ENCODE peak calls at places on chromosomes 3 and 15, in nine cellular contexts. One of them, this sample, is unnamed. For H3K4me1, the result is how much of the 10 kb centered on the place peaks cover.

GRCh38 chr3:60948488-60948887 is 302.8 kb downstream of the FHIT start:
- DNase-seq in CD8-positive, alpha-beta memory T cell: no peak
- DNase-seq in A549: no peak
- DNase-seq in Peyer's patch: no peak
- DNase-seq in IMR-90: no peak
- DNase-seq in right lobe of liver: no peak
- DNase-seq in A673: no peak
- DNase-seq in left ventricle myocardium inferior: no peak
- DNase-seq in fibroblast of lung: peak
- DNase-seq in this sample: no peak

GRCh38 chr3:48047841-48048456 is 31.7 kb upstream of the MAP4 start:
- DNase-seq in left ventricle myocardium inferior: no peak
- DNase-seq in right lobe of liver: no peak
- DNase-seq in A549: no peak
- DNase-seq in A673: no peak
- DNase-seq in CD8-positive, alpha-beta memory T cell: no peak
- DNase-seq in Peyer's patch: no peak
- DNase-seq in IMR-90: peak
- DNase-seq in fibroblast of lung: peak
- DNase-seq in this sample: no peak

GRCh38 chr3:189233225-189233858 is 61.6 kb downstream of the TPRG1 start:
- DNase-seq in CD8-positive, alpha-beta memory T cell: peak
- DNase-seq in Peyer's patch: peak
- DNase-seq in fibroblast of lung: peak
- DNase-seq in right lobe of liver: peak
- DNase-seq in left ventricle myocardium inferior: peak
- DNase-seq in A549: peak
- DNase-seq in IMR-90: peak
- DNase-seq in A673: peak
- DNase-seq in this sample: peak

GRCh38 chr15:77617507-77618285 is 15.0 kb downstream of the LINGO1 start:
- DNase-seq in fibroblast of lung: no peak
- DNase-seq in CD8-positive, alpha-beta memory T cell: no peak
- DNase-seq in right lobe of liver: no peak
- DNase-seq in A549: peak
- DNase-seq in Peyer's patch: no peak
- DNase-seq in A673: peak
- DNase-seq in IMR-90: no peak
- DNase-seq in left ventricle myocardium inferior: no peak
- DNase-seq in this sample: no peak

GRCh38 chr3:169147246-169148008 is 516.1 kb downstream of the MECOM start:
- DNase-seq in left ventricle myocardium inferior: peak
- DNase-seq in A549: peak
- DNase-seq in CD8-positive, alpha-beta memory T cell: no peak
- DNase-seq in Peyer's patch: peak
- DNase-seq in fibroblast of lung: peak
- DNase-seq in right lobe of liver: peak
- DNase-seq in A673: peak
- DNase-seq in IMR-90: peak
- DNase-seq in this sample: no peak

GRCh38 chr3:194296448-194296831 is 54.7 kb downstream of the CPN2 start:
- DNase-seq in A549: peak
- DNase-seq in right lobe of liver: no peak
- DNase-seq in CD8-positive, alpha-beta memory T cell: no peak
- DNase-seq in Peyer's patch: no peak
- DNase-seq in fibroblast of lung: peak
- DNase-seq in IMR-90: peak
- DNase-seq in left ventricle myocardium inferior: no peak
- DNase-seq in A673: peak
- DNase-seq in this sample: no peak

GRCh38 chr15:72532991-72533601 is 59.0 kb downstream of the ARIH1 start:
- DNase-seq in A549: peak
- DNase-seq in fibroblast of lung: no peak
- DNase-seq in left ventricle myocardium inferior: no peak
- DNase-seq in CD8-positive, alpha-beta memory T cell: peak
- DNase-seq in IMR-90: no peak
- DNase-seq in Peyer's patch: no peak
- DNase-seq in A673: no peak
- DNase-seq in right lobe of liver: no peak
- DNase-seq in this sample: no peak

GRCh38 chr15:25668236-25668635 is 194.9 kb downstream of the ATP10A start:
- DNase-seq in Peyer's patch: no peak
- DNase-seq in A549: no peak
- DNase-seq in IMR-90: no peak
- DNase-seq in right lobe of liver: no peak
- DNase-seq in A673: no peak
- DNase-seq in left ventricle myocardium inferior: no peak
- DNase-seq in fibroblast of lung: no peak
- DNase-seq in CD8-positive, alpha-beta memory T cell: no peak
- DNase-seq in this sample: no peak

GRCh38 chr15:63436872-63437375 is 55.3 kb upstream of the CA12 start:
- DNase-seq in left ventricle myocardium inferior: peak
- DNase-seq in IMR-90: peak
- DNase-seq in right lobe of liver: peak
- DNase-seq in A673: peak
- DNase-seq in A549: peak
- DNase-seq in Peyer's patch: peak
- DNase-seq in fibroblast of lung: peak
- DNase-seq in CD8-positive, alpha-beta memory T cell: peak
- DNase-seq in this sample: peak

GRCh38 chr3:14305321-14305720 is 97.1 kb upstream of the SLC6A6 start:
- DNase-seq in Peyer's patch: no peak
- DNase-seq in A673: no peak
- DNase-seq in left ventricle myocardium inferior: no peak
- DNase-seq in A549: no peak
- DNase-seq in right lobe of liver: no peak
- DNase-seq in IMR-90: no peak
- DNase-seq in fibroblast of lung: no peak
- DNase-seq in CD8-positive, alpha-beta memory T cell: no peak
- DNase-seq in this sample: no peak

GRCh38 chr15:84552896-84553295 is 47.9 kb upstream of the ZSCAN2 start:
- DNase-seq in right lobe of liver: no peak
- DNase-seq in IMR-90: peak
- DNase-seq in fibroblast of lung: peak
- DNase-seq in CD8-positive, alpha-beta memory T cell: no peak
- DNase-seq in A549: no peak
- DNase-seq in Peyer's patch: no peak
- DNase-seq in left ventricle myocardium inferior: no peak
- DNase-seq in A673: no peak
- DNase-seq in this sample: no peak

GRCh38 chr3:69763458-69763857 is 24.2 kb downstream of the MITF start:
- DNase-seq in left ventricle myocardium inferior: no peak
- DNase-seq in fibroblast of lung: no peak
- DNase-seq in A549: no peak
- DNase-seq in A673: no peak
- DNase-seq in Peyer's patch: no peak
- DNase-seq in IMR-90: no peak
- DNase-seq in CD8-positive, alpha-beta memory T cell: no peak
- DNase-seq in right lobe of liver: no peak
- DNase-seq in this sample: no peak
- H3K4me1 ChIP-seq in left ventricle myocardium inferior: half or more
- H3K4me1 ChIP-seq in fibroblast of lung: under half
- H3K4me1 ChIP-seq in A549: half or more
- H3K4me1 ChIP-seq in A673: under half
- H3K4me1 ChIP-seq in Peyer's patch: under half
- H3K4me1 ChIP-seq in IMR-90: under half
- H3K4me1 ChIP-seq in CD8-positive, alpha-beta memory T cell: under half
- H3K4me1 ChIP-seq in right lobe of liver: under half
- H3K4me1 ChIP-seq in this sample: under half

GRCh38 chr3:119778811-119779210 is 3.1 kb upstream of the NR1I2 start:
- DNase-seq in fibroblast of lung: no peak
- DNase-seq in left ventricle myocardium inferior: no peak
- DNase-seq in A673: peak
- DNase-seq in CD8-positive, alpha-beta memory T cell: no peak
- DNase-seq in right lobe of liver: no peak
- DNase-seq in IMR-90: no peak
- DNase-seq in A549: no peak
- DNase-seq in Peyer's patch: no peak
- DNase-seq in this sample: no peak

GRCh38 chr3:119769394-119770149 is 12.3 kb upstream of the NR1I2 start:
- DNase-seq in CD8-positive, alpha-beta memory T cell: no peak
- DNase-seq in left ventricle myocardium inferior: no peak
- DNase-seq in A673: no peak
- DNase-seq in A549: no peak
- DNase-seq in IMR-90: peak
- DNase-seq in fibroblast of lung: peak
- DNase-seq in Peyer's patch: peak
- DNase-seq in right lobe of liver: no peak
- DNase-seq in this sample: no peak

GRCh38 chr3:119776304-119776703 is 5.6 kb upstream of the NR1I2 start:
- DNase-seq in A673: no peak
- DNase-seq in IMR-90: no peak
- DNase-seq in right lobe of liver: no peak
- DNase-seq in A549: no peak
- DNase-seq in CD8-positive, alpha-beta memory T cell: no peak
- DNase-seq in left ventricle myocardium inferior: no peak
- DNase-seq in Peyer's patch: no peak
- DNase-seq in fibroblast of lung: no peak
- DNase-seq in this sample: no peak

GRCh38 chr3:119778176-119778575 is 3.7 kb upstream of the NR1I2 start:
- DNase-seq in CD8-positive, alpha-beta memory T cell: no peak
- DNase-seq in Peyer's patch: no peak
- DNase-seq in right lobe of liver: no peak
- DNase-seq in A673: no peak
- DNase-seq in left ventricle myocardium inferior: no peak
- DNase-seq in fibroblast of lung: no peak
- DNase-seq in A549: no peak
- DNase-seq in IMR-90: no peak
- DNase-seq in this sample: no peak

DNA sequence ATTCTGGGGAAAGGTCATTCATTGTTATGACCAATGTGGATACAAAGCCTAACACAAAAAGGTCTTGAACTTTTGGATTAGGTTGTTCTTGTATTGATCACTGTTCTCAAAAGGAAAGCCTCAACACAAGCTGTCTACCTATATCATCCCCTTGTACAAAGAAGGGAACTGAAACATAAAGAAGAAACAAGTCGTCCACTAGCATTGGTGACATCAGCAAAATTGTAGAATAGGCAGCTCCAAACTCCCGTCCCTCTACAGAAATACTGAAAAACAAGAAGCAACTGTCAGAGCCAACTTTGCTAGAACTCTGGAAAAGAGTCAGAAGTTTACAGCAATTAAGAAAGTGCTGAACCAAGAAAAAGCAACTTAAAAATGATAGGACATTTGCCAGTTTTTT is 7.5 kb upstream of the NR1I2 start:
- DNase-seq in A549: no peak
- DNase-seq in right lobe of liver: no peak
- DNase-seq in left ventricle myocardium inferior: no peak
- DNase-seq in fibroblast of lung: no peak
- DNase-seq in IMR-90: no peak
- DNase-seq in CD8-positive, alpha-beta memory T cell: no peak
- DNase-seq in A673: no peak
- DNase-seq in Peyer's patch: no peak
- DNase-seq in this sample: no peak
- H3K27ac ChIP-seq in A549: no peak
- H3K27ac ChIP-seq in right lobe of liver: no peak
- H3K27ac ChIP-seq in left ventricle myocardium inferior: no peak
- H3K27ac ChIP-seq in fibroblast of lung: no peak
- H3K27ac ChIP-seq in IMR-90: no peak
- H3K27ac ChIP-seq in CD8-positive, alpha-beta memory T cell: no peak
- H3K27ac ChIP-seq in A673: no peak
- H3K27ac ChIP-seq in Peyer's patch: no peak
- H3K27ac ChIP-seq in this sample: no peak

DNA sequence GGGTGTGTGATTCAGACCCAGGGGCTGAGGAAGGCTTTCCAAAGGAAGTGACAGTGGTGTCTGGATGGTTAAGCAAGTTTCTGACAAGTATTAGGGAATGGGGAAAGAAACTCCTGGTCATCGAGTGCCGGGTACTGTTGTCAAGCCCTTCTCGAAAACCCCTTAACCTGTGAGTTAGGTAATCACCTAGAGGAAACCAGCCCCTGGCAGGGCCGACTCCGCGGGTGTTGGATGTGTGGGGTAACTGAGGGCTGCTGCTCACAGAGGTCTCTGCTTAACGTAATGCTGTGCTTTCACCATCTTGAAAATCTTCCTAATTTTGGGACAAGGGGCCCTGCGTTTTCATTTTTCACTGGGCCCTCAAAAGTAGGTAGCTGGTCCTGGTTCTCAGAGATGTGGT is 66.9 kb downstream of the SMAD6 start:
- DNase-seq in IMR-90: no peak
- DNase-seq in left ventricle myocardium inferior: no peak
- DNase-seq in right lobe of liver: no peak
- DNase-seq in A673: no peak
- DNase-seq in fibroblast of lung: no peak
- DNase-seq in Peyer's patch: no peak
- DNase-seq in A549: no peak
- DNase-seq in CD8-positive, alpha-beta memory T cell: no peak
- DNase-seq in this sample: no peak
- H3K4me1 ChIP-seq in IMR-90: half or more
- H3K4me1 ChIP-seq in left ventricle myocardium inferior: half or more
- H3K4me1 ChIP-seq in right lobe of liver: under half
- H3K4me1 ChIP-seq in A673: half or more
- H3K4me1 ChIP-seq in fibroblast of lung: under half
- H3K4me1 ChIP-seq in Peyer's patch: under half
- H3K4me1 ChIP-seq in A549: half or more
- H3K4me1 ChIP-seq in CD8-positive, alpha-beta memory T cell: under half
- H3K4me1 ChIP-seq in this sample: under half

GRCh38 chr15:29870495-29871151 is 48.4 kb upstream of the TJP1 start:
- DNase-seq in IMR-90: no peak
- DNase-seq in A673: peak
- DNase-seq in CD8-positive, alpha-beta memory T cell: no peak
- DNase-seq in Peyer's patch: no peak
- DNase-seq in right lobe of liver: no peak
- DNase-seq in fibroblast of lung: no peak
- DNase-seq in left ventricle myocardium inferior: peak
- DNase-seq in A549: no peak
- DNase-seq in this sample: no peak
- H3K27ac ChIP-seq in IMR-90: no peak
- H3K27ac ChIP-seq in A673: no peak
- H3K27ac ChIP-seq in CD8-positive, alpha-beta memory T cell: no peak
- H3K27ac ChIP-seq in Peyer's patch: no peak
- H3K27ac ChIP-seq in right lobe of liver: no peak
- H3K27ac ChIP-seq in fibroblast of lung: peak
- H3K27ac ChIP-seq in left ventricle myocardium inferior: peak
- H3K27ac ChIP-seq in A549: no peak
- H3K27ac ChIP-seq in this sample: no peak